ENCODE peak calls at places on chromosomes 4 and X, in nine cellular contexts. One of them, this sample, is unnamed. For H3K27me3, the result is how much of the 10 kb centered on the place peaks cover.

GRCh38 chrX:19382500-19383145 is 38.9 kb downstream of the PDHA1 start:
- DNase-seq in stomach: peak
- DNase-seq in testis: peak
- DNase-seq in astrocyte: no peak
- DNase-seq in DND-41: peak
- DNase-seq in foreskin keratinocyte: no peak
- DNase-seq in ovary: peak
- DNase-seq in fibroblast of lung: peak
- DNase-seq in tibial nerve: peak
- DNase-seq in this sample: peak

GRCh38 chrX:119523664-119524184 is 41.5 kb downstream of the STEEP1 start:
- DNase-seq in foreskin keratinocyte: no peak
- DNase-seq in testis: no peak
- DNase-seq in DND-41: no peak
- DNase-seq in ovary: no peak
- DNase-seq in stomach: no peak
- DNase-seq in tibial nerve: no peak
- DNase-seq in astrocyte: no peak
- DNase-seq in fibroblast of lung: no peak
- DNase-seq in this sample: no peak

GRCh38 chrX:13220916-13221315 is 98.9 kb downstream of the ATXN3L start:
- DNase-seq in tibial nerve: no peak
- DNase-seq in ovary: no peak
- DNase-seq in testis: no peak
- DNase-seq in fibroblast of lung: peak
- DNase-seq in stomach: no peak
- DNase-seq in astrocyte: peak
- DNase-seq in foreskin keratinocyte: peak
- DNase-seq in DND-41: no peak
- DNase-seq in this sample: no peak

GRCh38 chr4:26330186-26330787 is 9.5 kb downstream of the RBPJ start:
- DNase-seq in tibial nerve: no peak
- DNase-seq in testis: no peak
- DNase-seq in DND-41: no peak
- DNase-seq in astrocyte: peak
- DNase-seq in ovary: no peak
- DNase-seq in fibroblast of lung: peak
- DNase-seq in stomach: no peak
- DNase-seq in foreskin keratinocyte: no peak
- DNase-seq in this sample: no peak

GRCh38 chrX:101676571-101676970 is 16.9 kb upstream of the ARMCX2 start:
- DNase-seq in ovary: no peak
- DNase-seq in testis: no peak
- DNase-seq in fibroblast of lung: no peak
- DNase-seq in foreskin keratinocyte: no peak
- DNase-seq in DND-41: no peak
- DNase-seq in stomach: no peak
- DNase-seq in tibial nerve: no peak
- DNase-seq in astrocyte: no peak
- DNase-seq in this sample: no peak

GRCh38 chr4:107561481-107561880 is 158.6 kb downstream of the PAPSS1 start:
- DNase-seq in testis: no peak
- DNase-seq in stomach: no peak
- DNase-seq in tibial nerve: no peak
- DNase-seq in astrocyte: peak
- DNase-seq in ovary: no peak
- DNase-seq in foreskin keratinocyte: no peak
- DNase-seq in DND-41: no peak
- DNase-seq in fibroblast of lung: peak
- DNase-seq in this sample: no peak

GRCh38 chr4:139511320-139511719 is 44.7 kb downstream of the SETD7 start:
- DNase-seq in ovary: no peak
- DNase-seq in tibial nerve: no peak
- DNase-seq in fibroblast of lung: no peak
- DNase-seq in foreskin keratinocyte: no peak
- DNase-seq in testis: no peak
- DNase-seq in stomach: no peak
- DNase-seq in DND-41: no peak
- DNase-seq in astrocyte: peak
- DNase-seq in this sample: no peak

GRCh38 chr4:153374471-153374870 is 30.0 kb downstream of the MND1 start:
- DNase-seq in stomach: no peak
- DNase-seq in fibroblast of lung: no peak
- DNase-seq in astrocyte: no peak
- DNase-seq in ovary: no peak
- DNase-seq in DND-41: no peak
- DNase-seq in tibial nerve: no peak
- DNase-seq in foreskin keratinocyte: no peak
- DNase-seq in testis: no peak
- DNase-seq in this sample: no peak

GRCh38 chr4:129218355-129218754 is 122.4 kb downstream of the C4orf33 start:
- DNase-seq in DND-41: no peak
- DNase-seq in tibial nerve: no peak
- DNase-seq in foreskin keratinocyte: no peak
- DNase-seq in fibroblast of lung: peak
- DNase-seq in astrocyte: no peak
- DNase-seq in ovary: no peak
- DNase-seq in testis: peak
- DNase-seq in stomach: no peak
- DNase-seq in this sample: peak

GRCh38 chrX:103415068-103415467 is 38.7 kb downstream of the BEX3 start:
- DNase-seq in fibroblast of lung: no peak
- DNase-seq in DND-41: no peak
- DNase-seq in stomach: no peak
- DNase-seq in ovary: no peak
- DNase-seq in tibial nerve: no peak
- DNase-seq in foreskin keratinocyte: no peak
- DNase-seq in testis: no peak
- DNase-seq in astrocyte: no peak
- DNase-seq in this sample: no peak

GRCh38 chrX:122878269-122878668 is 305.8 kb upstream of the GRIA3 start:
- DNase-seq in fibroblast of lung: no peak
- DNase-seq in ovary: no peak
- DNase-seq in foreskin keratinocyte: no peak
- DNase-seq in stomach: no peak
- DNase-seq in testis: no peak
- DNase-seq in astrocyte: no peak
- DNase-seq in tibial nerve: no peak
- DNase-seq in DND-41: no peak
- DNase-seq in this sample: no peak

GRCh38 chr4:1400861-1401408 is 5.3 kb downstream of the NKX1-1 start:
- DNase-seq in stomach: peak
- DNase-seq in testis: peak
- DNase-seq in ovary: peak
- DNase-seq in tibial nerve: no peak
- DNase-seq in foreskin keratinocyte: no peak
- DNase-seq in astrocyte: no peak
- DNase-seq in DND-41: no peak
- DNase-seq in fibroblast of lung: no peak
- DNase-seq in this sample: peak

GRCh38 chr4:127479031-127479622 is 153.6 kb upstream of the INTU start:
- DNase-seq in fibroblast of lung: peak
- DNase-seq in DND-41: no peak
- DNase-seq in testis: no peak
- DNase-seq in astrocyte: peak
- DNase-seq in tibial nerve: no peak
- DNase-seq in foreskin keratinocyte: no peak
- DNase-seq in stomach: no peak
- DNase-seq in ovary: no peak
- DNase-seq in this sample: no peak

GRCh38 chr4:110877728-110878382 is 255.0 kb upstream of the PITX2 start:
- DNase-seq in foreskin keratinocyte: no peak
- DNase-seq in astrocyte: no peak
- DNase-seq in fibroblast of lung: no peak
- DNase-seq in ovary: no peak
- DNase-seq in DND-41: no peak
- DNase-seq in stomach: no peak
- DNase-seq in testis: no peak
- DNase-seq in tibial nerve: no peak
- DNase-seq in this sample: no peak

GRCh38 chrX:3771756-3772155 is 58.3 kb upstream of the PRKX start:
- DNase-seq in ovary: no peak
- DNase-seq in DND-41: no peak
- DNase-seq in foreskin keratinocyte: no peak
- DNase-seq in astrocyte: no peak
- DNase-seq in testis: no peak
- DNase-seq in stomach: no peak
- DNase-seq in tibial nerve: no peak
- DNase-seq in fibroblast of lung: no peak
- DNase-seq in this sample: no peak

GRCh38 chrX:24658421-24658820 is 11.3 kb upstream of the PCYT1B start:
- DNase-seq in ovary: no peak
- DNase-seq in foreskin keratinocyte: no peak
- DNase-seq in testis: no peak
- DNase-seq in tibial nerve: no peak
- DNase-seq in DND-41: no peak
- DNase-seq in stomach: no peak
- DNase-seq in astrocyte: no peak
- DNase-seq in fibroblast of lung: no peak
- DNase-seq in this sample: no peak

GRCh38 chrX:18210470-18210869 is 10.2 kb downstream of the BEND2 start:
- DNase-seq in stomach: no peak
- DNase-seq in ovary: no peak
- DNase-seq in foreskin keratinocyte: no peak
- DNase-seq in DND-41: no peak
- DNase-seq in testis: no peak
- DNase-seq in fibroblast of lung: peak
- DNase-seq in astrocyte: peak
- DNase-seq in tibial nerve: no peak
- DNase-seq in this sample: no peak

GRCh38 chr4:123871351-123871750 is 474.8 kb downstream of the SPRY1 start:
- DNase-seq in ovary: no peak
- DNase-seq in astrocyte: no peak
- DNase-seq in fibroblast of lung: no peak
- DNase-seq in tibial nerve: no peak
- DNase-seq in DND-41: no peak
- DNase-seq in testis: no peak
- DNase-seq in foreskin keratinocyte: no peak
- DNase-seq in stomach: no peak
- DNase-seq in this sample: no peak

GRCh38 chrX:116031331-116031730 is 139.2 kb upstream of the AGTR2 start:
- DNase-seq in testis: no peak
- DNase-seq in foreskin keratinocyte: no peak
- DNase-seq in astrocyte: no peak
- DNase-seq in tibial nerve: no peak
- DNase-seq in stomach: no peak
- DNase-seq in DND-41: no peak
- DNase-seq in ovary: no peak
- DNase-seq in fibroblast of lung: no peak
- DNase-seq in this sample: no peak

GRCh38 chr4:126727461-126727860 is 905.3 kb upstream of the INTU start:
- DNase-seq in testis: no peak
- DNase-seq in astrocyte: peak
- DNase-seq in stomach: no peak
- DNase-seq in tibial nerve: no peak
- DNase-seq in foreskin keratinocyte: no peak
- DNase-seq in ovary: no peak
- DNase-seq in DND-41: no peak
- DNase-seq in fibroblast of lung: peak
- DNase-seq in this sample: no peak

GRCh38 chrX:39823424-39823823 is 274.3 kb downstream of the BCOR start:
- DNase-seq in stomach: no peak
- DNase-seq in testis: no peak
- DNase-seq in DND-41: no peak
- DNase-seq in tibial nerve: no peak
- DNase-seq in fibroblast of lung: no peak
- DNase-seq in astrocyte: no peak
- DNase-seq in foreskin keratinocyte: no peak
- DNase-seq in ovary: no peak
- DNase-seq in this sample: no peak

DNA sequence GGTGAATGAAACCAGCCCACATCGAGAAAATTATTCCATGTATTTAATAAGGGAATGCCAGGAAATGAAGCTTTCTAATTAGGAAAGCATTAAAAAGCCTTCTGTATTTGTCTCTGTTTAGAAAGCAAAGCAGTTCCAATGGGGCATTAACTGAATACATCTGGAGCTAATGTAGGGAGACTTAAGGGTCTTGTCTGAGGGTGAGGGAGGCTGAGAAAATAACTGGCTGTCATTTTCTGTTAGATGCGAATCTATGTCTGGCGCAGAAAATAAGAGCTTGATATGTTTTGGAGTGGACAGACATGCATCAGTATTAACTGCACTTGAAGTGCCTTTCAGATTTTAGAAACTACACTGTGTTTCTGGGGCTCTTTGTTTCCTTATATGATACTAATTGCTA is 111.3 kb downstream of the KLHL8 start:
- DNase-seq in foreskin keratinocyte: no peak
- DNase-seq in DND-41: no peak
- DNase-seq in testis: no peak
- DNase-seq in fibroblast of lung: no peak
- DNase-seq in tibial nerve: no peak
- DNase-seq in stomach: no peak
- DNase-seq in ovary: no peak
- DNase-seq in astrocyte: no peak
- DNase-seq in this sample: no peak
- H3K27ac ChIP-seq in foreskin keratinocyte: no peak
- H3K27ac ChIP-seq in DND-41: no peak
- H3K27ac ChIP-seq in testis: no peak
- H3K27ac ChIP-seq in fibroblast of lung: peak
- H3K27ac ChIP-seq in tibial nerve: peak
- H3K27ac ChIP-seq in stomach: peak
- H3K27ac ChIP-seq in ovary: no peak
- H3K27ac ChIP-seq in astrocyte: peak
- H3K27ac ChIP-seq in this sample: no peak

GRCh38 chr4:56160631-56161030 is 211.9 kb downstream of the CEP135 start:
- DNase-seq in ovary: no peak
- DNase-seq in fibroblast of lung: no peak
- DNase-seq in foreskin keratinocyte: no peak
- DNase-seq in testis: no peak
- DNase-seq in astrocyte: no peak
- DNase-seq in tibial nerve: no peak
- DNase-seq in stomach: no peak
- DNase-seq in DND-41: no peak
- DNase-seq in this sample: no peak

GRCh38 chr4:56164921-56165320 is 216.2 kb downstream of the CEP135 start:
- DNase-seq in foreskin keratinocyte: no peak
- DNase-seq in ovary: no peak
- DNase-seq in stomach: no peak
- DNase-seq in astrocyte: peak
- DNase-seq in DND-41: no peak
- DNase-seq in tibial nerve: no peak
- DNase-seq in testis: no peak
- DNase-seq in fibroblast of lung: no peak
- DNase-seq in this sample: no peak
- TF ChIP-seq CTCF in foreskin keratinocyte: no peak
- TF ChIP-seq CTCF in ovary: no peak
- TF ChIP-seq CTCF in stomach: no peak
- TF ChIP-seq CTCF in astrocyte: no peak
- TF ChIP-seq CTCF in DND-41: no peak
- TF ChIP-seq CTCF in tibial nerve: no peak
- TF ChIP-seq CTCF in testis: no peak
- TF ChIP-seq CTCF in fibroblast of lung: no peak
- TF ChIP-seq CTCF in this sample: no peak

GRCh38 chrX:11566814-11567213 is 98.9 kb downstream of the ARHGAP6 start:
- DNase-seq in fibroblast of lung: no peak
- DNase-seq in DND-41: no peak
- DNase-seq in astrocyte: no peak
- DNase-seq in ovary: no peak
- DNase-seq in testis: no peak
- DNase-seq in stomach: no peak
- DNase-seq in foreskin keratinocyte: no peak
- DNase-seq in tibial nerve: no peak
- DNase-seq in this sample: no peak
- H3K27me3 ChIP-seq in fibroblast of lung: under half
- H3K27me3 ChIP-seq in DND-41: under half
- H3K27me3 ChIP-seq in astrocyte: under half
- H3K27me3 ChIP-seq in ovary: under half
- H3K27me3 ChIP-seq in testis: under half
- H3K27me3 ChIP-seq in stomach: under half
- H3K27me3 ChIP-seq in foreskin keratinocyte: under half
- H3K27me3 ChIP-seq in tibial nerve: under half
- H3K27me3 ChIP-seq in this sample: under half

GRCh38 chr4:15914736-15915135 is 23.8 kb downstream of the FGFBP1 start:
- DNase-seq in fibroblast of lung: no peak
- DNase-seq in testis: no peak
- DNase-seq in astrocyte: no peak
- DNase-seq in foreskin keratinocyte: no peak
- DNase-seq in tibial nerve: no peak
- DNase-seq in stomach: no peak
- DNase-seq in DND-41: no peak
- DNase-seq in ovary: no peak
- DNase-seq in this sample: no peak
- H3K27ac ChIP-seq in fibroblast of lung: no peak
- H3K27ac ChIP-seq in testis: no peak
- H3K27ac ChIP-seq in astrocyte: peak
- H3K27ac ChIP-seq in foreskin keratinocyte: peak
- H3K27ac ChIP-seq in tibial nerve: no peak
- H3K27ac ChIP-seq in stomach: no peak
- H3K27ac ChIP-seq in DND-41: no peak
- H3K27ac ChIP-seq in ovary: no peak
- H3K27ac ChIP-seq in this sample: no peak